ENCODE peak calls at places on chromosomes 11 and 22, in six cellular contexts. F is GM12865; M is lower lobe of right lung; K is WTC11; L is CD8-positive, alpha-beta T cell; X is esophagus muscularis mucosa. Z is an unnamed sample.

GRCh38 chr22:40578171-40578570 is 58.3 kb downstream of the MRTFA start:
- DNase-seq in F (no peak), M (no peak), K (no peak), L (no peak), X (no peak), Z (no peak)

GRCh38 chr11:119152604-119153003 is 3.8 kb downstream of the ABCG4 start:
- DNase-seq in F (no peak), M (no peak), K (no peak), L (no peak), X (no peak), Z (no peak)

GRCh38 chr11:130213143-130213978 is 53.8 kb downstream of the ST14 start:
- DNase-seq in F (peak), M (peak), K (peak), L (peak), X (peak), Z (peak)

GRCh38 chr22:29396126-29396525 is 7.8 kb upstream of the AP1B1 start:
- DNase-seq in F (no peak), M (no peak), K (no peak), L (no peak), X (no peak), Z (no peak)

GRCh38 chr22:50542416-50542927 is 3.2 kb upstream of the KLHDC7B start:
- DNase-seq in F (peak), M (no peak), K (no peak), L (no peak), X (no peak), Z (no peak)

GRCh38 chr11:27391336-27392015 is 28.5 kb upstream of the CCDC34 start:
- DNase-seq in F (no peak), M (no peak), K (no peak), L (no peak), X (no peak), Z (no peak)

GRCh38 chr11:34840736-34841386 is 75.3 kb downstream of the APIP start:
- DNase-seq in F (peak), M (no peak), K (peak), L (peak), X (peak), Z (no peak)

GRCh38 chr22:50621491-50621880 is 6.5 kb downstream of the ARSA start:
- DNase-seq in F (peak), M (no peak), K (no peak), L (peak), X (no peak), Z (no peak)

GRCh38 chr22:28442264-28442950 is 237.2 kb downstream of the TTC28 start:
- DNase-seq in F (peak), M (peak), K (peak), L (peak), X (peak), Z (peak)

GRCh38 chr22:36953239-36954080 is 40.0 kb downstream of the CSF2RB start:
- DNase-seq in F (no peak), M (no peak), K (no peak), L (no peak), X (no peak), Z (no peak)

GRCh38 chr11:415640-416041 is 842 bp upstream of the SIGIRR start:
- DNase-seq in F (no peak), M (peak), K (peak), L (no peak), X (no peak), Z (no peak)

GRCh38 chr22:37176464-37177061 is 11.5 kb downstream of the C1QTNF6 start:
- DNase-seq in F (peak), M (peak), K (no peak), L (no peak), X (no peak), Z (no peak)

GRCh38 chr22:36277482-36278291 is 24.8 kb downstream of the APOL1 start:
- DNase-seq in F (peak), M (peak), K (peak), L (peak), X (no peak), Z (peak)

GRCh38 chr11:86202013-86202336 is 42.6 kb upstream of the EED start:
- DNase-seq in F (peak), M (no peak), K (no peak), L (no peak), X (no peak), Z (no peak)

GRCh38 chr22:25174156-25174887 is 25.3 kb upstream of the CRYBB3 start:
- DNase-seq in F (no peak), M (no peak), K (no peak), L (no peak), X (no peak), Z (no peak)

GRCh38 chr22:24433868-24434471 is 6.6 kb downstream of the ADORA2A start:
- DNase-seq in F (peak), M (no peak), K (no peak), L (no peak), X (no peak), Z (no peak)

GRCh38 chr22:47582067-47582466 is 819.6 kb downstream of the TBC1D22A start:
- DNase-seq in F (no peak), M (no peak), K (no peak), L (no peak), X (no peak), Z (no peak)

GRCh38 chr11:34987617-34988016 is 71.2 kb downstream of the PDHX start:
- DNase-seq in F (no peak), M (no peak), K (no peak), L (no peak), X (no peak), Z (no peak)

GRCh38 chr11:28009383-28009782 is 98.6 kb downstream of the KIF18A start:
- DNase-seq in F (no peak), M (no peak), K (no peak), L (no peak), X (no peak), Z (no peak)

GRCh38 chr22:28710889-28711285 is 30.7 kb downstream of the CHEK2 start:
- DNase-seq in F (no peak), M (no peak), K (no peak), L (no peak), X (no peak), Z (no peak)

GRCh38 chr22:49138250-49138790 is 689.4 kb downstream of the BRD1 start:
- DNase-seq in F (no peak), M (no peak), K (no peak), L (no peak), X (no peak), Z (no peak)

GRCh38 chr11:44943118-44943517 is 7.6 kb downstream of the TP53I11 start:
- DNase-seq in F (peak), M (peak), K (no peak), L (no peak), X (no peak), Z (no peak)

GRCh38 chr11:100991541-100991940 is 138.1 kb downstream of the PGR start:
- DNase-seq in F (no peak), M (no peak), K (no peak), L (no peak), X (no peak), Z (no peak)

GRCh38 chr22:47299211-47299878 is 536.9 kb downstream of the TBC1D22A start:
- DNase-seq in F (no peak), M (no peak), K (no peak), L (no peak), X (no peak), Z (no peak)

GRCh38 chr11:123357990-123358827 is 71.9 kb upstream of the GRAMD1B start:
- DNase-seq in F (peak), M (no peak), K (peak), L (no peak), X (no peak), Z (peak)

GRCh38 chr11:120125509-120125908 is 12.4 kb downstream of the TRIM29 start:
- DNase-seq in F (no peak), M (peak), K (no peak), L (no peak), X (no peak), Z (no peak)

GRCh38 chr11:27373856-27374602 is 11.0 kb upstream of the CCDC34 start:
- DNase-seq in F (no peak), M (no peak), K (no peak), L (no peak), X (no peak), Z (no peak)

GRCh38 chr11:66467034-66467659 is 442 bp downstream of the PELI3 start:
- DNase-seq in F (peak), M (peak), K (peak), L (no peak), X (no peak), Z (no peak)

GRCh38 chr22:22030493-22031182 is 48.1 kb upstream of the TOP3B start:
- DNase-seq in F (peak), M (no peak), K (peak), L (no peak), X (peak), Z (no peak)

GRCh38 chr22:35437038-35437437 is 37.1 kb downstream of the MCM5 start:
- DNase-seq in F (peak), M (no peak), K (no peak), L (no peak), X (no peak), Z (no peak)

GRCh38 chr11:43492701-43493100 is 134.0 kb downstream of the TTC17 start:
- DNase-seq in F (no peak), M (no peak), K (no peak), L (no peak), X (no peak), Z (no peak)

GRCh38 chr11:134331565-134332188 is at the start of gene GLB1L2:
- DNase-seq in F (peak), M (peak), K (peak), L (peak), X (peak), Z (peak)

GRCh38 chr11:35803115-35803514 is 140.5 kb downstream of the TRIM44 start:
- DNase-seq in F (no peak), M (no peak), K (no peak), L (no peak), X (no peak), Z (no peak)

GRCh38 chr22:37611202-37611601 is 2.6 kb downstream of the GGA1 start:
- DNase-seq in F (no peak), M (no peak), K (no peak), L (no peak), X (no peak), Z (no peak)

GRCh38 chr22:36807627-36808026 is 9.2 kb downstream of the PVALB start:
- DNase-seq in F (no peak), M (no peak), K (no peak), L (no peak), X (no peak), Z (no peak)

GRCh38 chr11:16468735-16469446 is 112.5 kb upstream of the SOX6 start:
- DNase-seq in F (no peak), M (no peak), K (no peak), L (no peak), X (no peak), Z (no peak)

GRCh38 chr22:30212363-30212995 is 34.1 kb downstream of the LIF start:
- DNase-seq in F (no peak), M (peak), K (no peak), L (no peak), X (no peak), Z (no peak)

GRCh38 chr22:24775769-24776492 is 1.4 kb upstream of the PIWIL3 start:
- DNase-seq in F (no peak), M (no peak), K (no peak), L (no peak), X (no peak), Z (no peak)

GRCh38 chr11:121716060-121716459 is 263.3 kb upstream of the SORL1-AS1 start:
- DNase-seq in F (no peak), M (no peak), K (no peak), L (no peak), X (peak), Z (no peak)

DNA sequence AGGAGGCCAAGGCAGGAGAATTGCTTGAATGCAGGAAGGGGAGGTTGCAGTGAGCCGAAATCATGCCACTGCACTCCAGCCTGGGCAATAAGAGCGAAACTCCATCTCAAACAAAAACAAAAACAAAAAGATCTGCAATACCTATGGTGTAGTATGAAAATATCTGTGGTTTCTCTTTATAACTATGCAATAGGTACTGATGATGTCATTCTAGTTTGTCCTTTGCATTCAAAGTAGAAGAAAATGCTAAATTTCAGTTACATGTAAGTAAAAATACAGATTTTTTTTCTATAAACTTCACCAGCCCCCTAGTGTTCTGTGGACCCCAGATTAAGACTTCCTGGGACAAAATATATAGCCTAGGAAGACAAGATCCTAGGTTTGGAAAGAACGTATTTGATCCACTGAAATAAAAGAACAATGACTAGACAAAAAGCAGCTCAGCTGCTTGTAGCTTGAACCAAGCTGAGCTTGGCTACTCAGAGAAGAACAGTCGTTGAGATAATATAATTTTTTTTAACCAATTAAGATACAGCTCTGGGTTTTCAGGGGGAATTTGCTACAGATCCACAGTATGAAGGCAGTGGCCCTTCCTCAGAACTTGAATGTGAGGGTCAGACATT is 2.8 kb upstream of the HBE1 start:
- DNase-seq in F (no peak), M (no peak), K (no peak), L (no peak), X (no peak), Z (no peak)
- TF ChIP-seq CTCF in F (no peak), M (no peak), K (no peak), L (no peak), X (no peak), Z (no peak)

DNA sequence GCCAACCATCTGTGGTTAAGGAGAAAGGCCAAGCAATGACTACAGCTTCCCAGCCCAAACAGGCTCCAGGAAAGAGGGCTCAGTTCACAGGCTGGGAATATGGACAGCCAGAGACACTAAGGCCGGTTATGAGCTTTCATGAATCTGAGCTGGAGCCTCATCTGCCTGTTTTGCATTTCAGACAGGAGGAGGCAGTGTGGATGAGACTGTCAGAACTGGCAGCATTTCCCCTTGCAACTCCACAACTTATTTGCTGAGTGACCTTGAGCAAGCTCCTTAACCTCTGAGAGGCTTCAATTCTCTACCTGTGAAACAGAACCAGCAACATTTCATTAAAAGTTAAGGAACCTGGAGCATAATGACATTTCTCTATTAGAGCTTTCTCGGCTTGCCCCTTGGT is 264.0 kb downstream of the ETS1 start:
- DNase-seq in F (peak), M (no peak), K (no peak), L (peak), X (peak), Z (no peak)
- TF ChIP-seq CTCF in F (peak), M (peak), K (no peak), L (peak), X (no peak), Z (no peak)

GRCh38 chr11:62242021-62242420 is at the start of gene SCGB1D2:
- DNase-seq in F (no peak), M (no peak), K (peak), L (no peak), X (no peak), Z (no peak)

GRCh38 chr11:62241095-62241494 is 944 bp upstream of the SCGB1D2 start:
- DNase-seq in F (no peak), M (no peak), K (no peak), L (no peak), X (no peak), Z (no peak)

GRCh38 chr11:62245271-62245753 is 3.3 kb downstream of the SCGB1D2 start:
- DNase-seq in F (peak), M (no peak), K (peak), L (no peak), X (no peak), Z (peak)
- TF ChIP-seq CTCF in F (peak), M (no peak), K (no peak), L (no peak), X (no peak), Z (peak)

DNA sequence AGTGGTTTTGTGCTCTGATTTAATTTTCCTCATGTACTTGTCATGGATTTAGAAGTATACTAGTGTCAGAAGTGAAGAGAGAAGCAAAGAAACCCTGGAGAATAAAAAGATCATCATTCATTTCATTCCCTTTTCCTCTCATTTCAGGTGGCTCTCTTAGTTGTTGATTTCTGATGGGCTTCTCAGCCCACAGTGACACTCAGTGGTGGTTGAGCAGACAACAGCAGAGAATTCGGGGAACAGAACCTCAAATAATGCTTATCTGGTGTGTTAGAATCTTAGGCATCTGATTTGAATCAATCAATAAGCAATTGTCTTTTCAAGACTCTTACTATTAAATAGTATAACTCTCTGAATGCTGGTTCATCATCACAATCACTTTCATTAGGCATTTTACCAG is 1289.4 kb downstream of the FAM181B start:
- DNase-seq in F (no peak), M (no peak), K (no peak), L (no peak), X (no peak), Z (no peak)
- TF ChIP-seq CTCF in F (no peak), M (no peak), K (no peak), L (no peak), X (no peak), Z (peak)

DNA sequence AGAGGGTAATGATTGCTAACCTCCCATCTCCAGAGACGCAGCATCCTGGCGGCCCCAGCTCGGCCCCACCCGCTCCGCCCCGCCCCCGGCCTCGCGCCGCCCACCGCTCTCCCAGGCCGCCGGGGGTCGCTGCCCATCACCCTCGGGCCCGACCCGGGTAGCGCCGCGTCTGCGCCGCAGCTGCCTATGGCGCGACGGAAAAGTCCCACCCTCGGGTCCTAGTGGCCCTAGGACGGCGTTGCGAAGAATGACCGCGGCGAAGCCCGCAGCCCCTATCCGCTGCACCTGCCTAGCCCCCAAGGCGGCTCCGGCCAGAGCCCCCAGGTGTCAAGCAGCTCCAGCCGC is 457 bp downstream of the CPSF7 start:
- DNase-seq in F (peak), M (no peak), K (peak), L (peak), X (no peak), Z (peak)
- TF ChIP-seq CTCF in F (peak), M (peak), K (no peak), L (no peak), X (no peak), Z (peak)

DNA sequence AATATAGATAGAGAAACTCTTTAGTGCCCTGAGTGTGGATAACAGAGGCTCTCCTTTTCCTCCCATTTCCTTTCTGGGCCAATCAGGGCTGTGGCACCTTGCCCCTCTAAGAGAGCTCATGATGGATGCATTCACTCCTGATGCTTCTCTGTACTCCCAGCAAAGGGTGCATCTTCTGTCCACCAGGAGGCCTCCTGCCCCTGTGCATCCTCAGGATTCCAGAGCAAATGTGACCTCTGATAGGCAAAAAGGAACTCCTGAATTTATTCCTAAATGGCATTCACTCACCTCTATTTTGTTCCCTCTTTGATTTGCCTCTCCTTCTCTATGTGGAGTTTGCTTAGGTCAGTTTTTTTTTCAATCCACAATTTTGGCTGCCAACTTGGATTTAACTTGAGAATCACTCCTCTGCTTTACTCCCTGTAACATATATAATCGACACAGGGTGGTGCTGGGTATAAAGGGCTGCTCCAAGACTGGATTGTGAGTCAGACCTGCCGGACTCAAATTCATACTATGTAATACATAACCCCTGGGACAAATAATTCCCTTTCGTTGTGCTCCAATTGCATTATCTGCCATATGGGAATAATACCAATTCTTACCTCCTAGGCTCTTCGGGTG is 1.1 kb upstream of the MRGPRX4 start:
- DNase-seq in F (peak), M (no peak), K (peak), L (no peak), X (no peak), Z (peak)
- TF ChIP-seq CTCF in F (peak), M (peak), K (peak), L (no peak), X (no peak), Z (peak)